ENCODE peak calls at places on chromosomes 4 and X, in ten cellular contexts. T, Y, R, C, Z, D, X, K, M and O are unnamed samples.

GRCh38 chr4:2263701-2264321 is 1.9 kb upstream of the MXD4 start:
- DNase-seq in T (no peak), Y (no peak), R (no peak), C (no peak), Z (peak), D (no peak), X (no peak), K (peak), M (no peak), O (no peak)

GRCh38 chr4:123418486-123418931 is 21.9 kb downstream of the SPRY1 start:
- DNase-seq in T (peak), Y (peak), R (no peak), C (no peak), Z (peak), D (peak), X (no peak), K (no peak), M (peak), O (peak)

GRCh38 chr4:109846395-109847098 is 1.4 kb upstream of the LRIT3 start:
- DNase-seq in T (no peak), Y (no peak), R (no peak), C (no peak), Z (no peak), D (no peak), X (no peak), K (no peak), M (no peak), O (no peak)

GRCh38 chr4:102344955-102345794 is at the start of gene SLC39A8:
- DNase-seq in T (peak), Y (peak), R (peak), C (peak), Z (peak), D (peak), X (peak), K (peak), M (peak), O (peak)

GRCh38 chr4:8920289-8920965 is 48.8 kb upstream of the HMX1 start:
- DNase-seq in T (no peak), Y (no peak), R (no peak), C (no peak), Z (no peak), D (peak), X (no peak), K (no peak), M (no peak), O (no peak)

GRCh38 chr4:70425306-70425705 is 27.6 kb downstream of the OPRPN start:
- DNase-seq in T (peak), Y (no peak), R (no peak), C (no peak), Z (no peak), D (no peak), X (no peak), K (no peak), M (no peak), O (no peak)

GRCh38 chr4:182222766-182223165 is 20.4 kb upstream of the TENM3 start:
- DNase-seq in T (no peak), Y (no peak), R (no peak), C (no peak), Z (no peak), D (peak), X (no peak), K (no peak), M (no peak), O (no peak)

GRCh38 chr4:159297088-159297487 is 194.2 kb downstream of the RAPGEF2 start:
- DNase-seq in T (peak), Y (no peak), R (no peak), C (no peak), Z (no peak), D (no peak), X (no peak), K (no peak), M (peak), O (no peak)

GRCh38 chrX:34275710-34276109 is 143.6 kb upstream of the FAM47A start:
- DNase-seq in T (peak), Y (no peak), R (no peak), C (no peak), Z (no peak), D (no peak), X (no peak), K (no peak), M (no peak), O (peak)

GRCh38 chr4:167989815-167990214 is 102.5 kb upstream of the ANXA10 start:
- DNase-seq in T (peak), Y (no peak), R (no peak), C (no peak), Z (no peak), D (no peak), X (no peak), K (no peak), M (no peak), O (no peak)

GRCh38 chr4:122762520-122762919 is 30.0 kb downstream of the BBS12 start:
- DNase-seq in T (no peak), Y (no peak), R (no peak), C (peak), Z (no peak), D (no peak), X (no peak), K (no peak), M (peak), O (no peak)

GRCh38 chrX:114798902-114799301 is 215.0 kb downstream of the HTR2C start:
- DNase-seq in T (no peak), Y (no peak), R (no peak), C (no peak), Z (no peak), D (no peak), X (no peak), K (no peak), M (no peak), O (no peak)

GRCh38 chrX:10112510-10112909 is 44.3 kb upstream of the CLCN4 start:
- DNase-seq in T (no peak), Y (no peak), R (no peak), C (no peak), Z (no peak), D (no peak), X (no peak), K (no peak), M (no peak), O (no peak)

GRCh38 chrX:13387656-13388421 is 68.0 kb upstream of the ATXN3L start:
- DNase-seq in T (peak), Y (no peak), R (no peak), C (no peak), Z (no peak), D (no peak), X (no peak), K (no peak), M (peak), O (no peak)

GRCh38 chrX:15567267-15567666 is 33.5 kb downstream of the ACE2 start:
- DNase-seq in T (no peak), Y (no peak), R (no peak), C (no peak), Z (no peak), D (no peak), X (no peak), K (no peak), M (no peak), O (no peak)

GRCh38 chr4:59597536-59598232 is 1602.4 kb upstream of the ADGRL3 start:
- DNase-seq in T (peak), Y (no peak), R (no peak), C (no peak), Z (no peak), D (peak), X (no peak), K (no peak), M (no peak), O (no peak)

GRCh38 chr4:86033171-86033570 is 326.7 kb downstream of the MAPK10 start:
- DNase-seq in T (no peak), Y (no peak), R (no peak), C (no peak), Z (no peak), D (no peak), X (no peak), K (peak), M (peak), O (no peak)